ENCODE peak calls at places on chromosomes 2 and 18, in six cellular contexts. One of them, this sample, is unnamed.

GRCh38 chr2:205267323-205267722 is 415.0 kb upstream of the NRP2 start:
- DNase-seq in lung microvascular endothelial cell: no peak
- DNase-seq in foreskin fibroblast: no peak
- DNase-seq in COR-L47: no peak
- DNase-seq in 8988T: no peak
- DNase-seq in EL: no peak
- DNase-seq in this sample: no peak

GRCh38 chr2:226973821-226974220 is 138.0 kb downstream of the RHBDD1 start:
- DNase-seq in lung microvascular endothelial cell: no peak
- DNase-seq in foreskin fibroblast: no peak
- DNase-seq in COR-L47: no peak
- DNase-seq in 8988T: no peak
- DNase-seq in EL: no peak
- DNase-seq in this sample: no peak

GRCh38 chr2:54522624-54523281 is 66.6 kb downstream of the SPTBN1 start:
- DNase-seq in lung microvascular endothelial cell: peak; percentile 55
- DNase-seq in foreskin fibroblast: peak; percentile 32
- DNase-seq in COR-L47: peak; percentile 62
- DNase-seq in 8988T: no peak
- DNase-seq in EL: peak; percentile 63
- DNase-seq in this sample: no peak

GRCh38 chr2:195961873-195962272 is 106.8 kb downstream of the DNAH7 start:
- DNase-seq in lung microvascular endothelial cell: no peak
- DNase-seq in foreskin fibroblast: no peak
- DNase-seq in COR-L47: no peak
- DNase-seq in 8988T: no peak
- DNase-seq in EL: no peak
- DNase-seq in this sample: no peak

GRCh38 chr18:36628435-36629094 is 200.2 kb downstream of the TPGS2 start:
- DNase-seq in lung microvascular endothelial cell: peak; percentile 44
- DNase-seq in foreskin fibroblast: peak; percentile 66
- DNase-seq in COR-L47: no peak
- DNase-seq in 8988T: no peak
- DNase-seq in EL: peak; percentile 73
- DNase-seq in this sample: no peak

GRCh38 chr2:216279459-216279858 is 92.8 kb downstream of the MARCHF4 start:
- DNase-seq in lung microvascular endothelial cell: no peak
- DNase-seq in foreskin fibroblast: no peak
- DNase-seq in COR-L47: no peak
- DNase-seq in 8988T: no peak
- DNase-seq in EL: no peak
- DNase-seq in this sample: no peak

GRCh38 chr2:128949360-128949759 is 630.7 kb upstream of the HS6ST1 start:
- DNase-seq in lung microvascular endothelial cell: no peak
- DNase-seq in foreskin fibroblast: no peak
- DNase-seq in COR-L47: no peak
- DNase-seq in 8988T: no peak
- DNase-seq in EL: no peak
- DNase-seq in this sample: no peak

GRCh38 chr2:9330639-9331270 is 92.6 kb downstream of the ITGB1BP1 start:
- DNase-seq in lung microvascular endothelial cell: no peak
- DNase-seq in foreskin fibroblast: no peak
- DNase-seq in COR-L47: no peak
- DNase-seq in 8988T: no peak
- DNase-seq in EL: no peak
- DNase-seq in this sample: peak; percentile 42

GRCh38 chr2:134228493-134228903 is 25.4 kb upstream of the MGAT5 start:
- DNase-seq in lung microvascular endothelial cell: peak; percentile 33
- DNase-seq in foreskin fibroblast: no peak
- DNase-seq in COR-L47: no peak
- DNase-seq in 8988T: no peak
- DNase-seq in EL: peak; percentile 6
- DNase-seq in this sample: no peak

GRCh38 chr2:146623771-146624170 is 1221.1 kb upstream of the ACVR2A start:
- DNase-seq in lung microvascular endothelial cell: no peak
- DNase-seq in foreskin fibroblast: no peak
- DNase-seq in COR-L47: no peak
- DNase-seq in 8988T: no peak
- DNase-seq in EL: peak; percentile 29
- DNase-seq in this sample: no peak

GRCh38 chr18:26215247-26215970 is 10.8 kb upstream of the TAF4B start:
- DNase-seq in lung microvascular endothelial cell: no peak
- DNase-seq in foreskin fibroblast: no peak
- DNase-seq in COR-L47: no peak
- DNase-seq in 8988T: no peak
- DNase-seq in EL: no peak
- DNase-seq in this sample: no peak

GRCh38 chr2:27316655-27317412 is 6.1 kb downstream of the MPV17 start:
- DNase-seq in lung microvascular endothelial cell: no peak
- DNase-seq in foreskin fibroblast: no peak
- DNase-seq in COR-L47: peak; percentile 89
- DNase-seq in 8988T: no peak
- DNase-seq in EL: no peak
- DNase-seq in this sample: no peak

GRCh38 chr2:66532972-66533868 is 98.3 kb downstream of the MEIS1 start:
- DNase-seq in lung microvascular endothelial cell: no peak
- DNase-seq in foreskin fibroblast: no peak
- DNase-seq in COR-L47: no peak
- DNase-seq in 8988T: no peak
- DNase-seq in EL: no peak
- DNase-seq in this sample: no peak

GRCh38 chr18:14949800-14950415 is 201.9 kb downstream of the ANKRD30B start:
- DNase-seq in lung microvascular endothelial cell: no peak
- DNase-seq in foreskin fibroblast: no peak
- DNase-seq in COR-L47: no peak
- DNase-seq in 8988T: no peak
- DNase-seq in EL: no peak
- DNase-seq in this sample: no peak

GRCh38 chr2:149063177-149063576 is 24.7 kb downstream of the LYPD6B start:
- DNase-seq in lung microvascular endothelial cell: no peak
- DNase-seq in foreskin fibroblast: no peak
- DNase-seq in COR-L47: no peak
- DNase-seq in 8988T: no peak
- DNase-seq in EL: no peak
- DNase-seq in this sample: no peak

GRCh38 chr2:216229488-216229887 is 120.3 kb downstream of the XRCC5 start:
- DNase-seq in lung microvascular endothelial cell: no peak
- DNase-seq in foreskin fibroblast: no peak
- DNase-seq in COR-L47: no peak
- DNase-seq in 8988T: no peak
- DNase-seq in EL: no peak
- DNase-seq in this sample: no peak

GRCh38 chr2:102301867-102302362 is 9.4 kb upstream of the IL1RL1 start:
- DNase-seq in lung microvascular endothelial cell: peak; percentile 17
- DNase-seq in foreskin fibroblast: no peak
- DNase-seq in COR-L47: no peak
- DNase-seq in 8988T: no peak
- DNase-seq in EL: no peak
- DNase-seq in this sample: no peak

GRCh38 chr2:197239434-197239833 is 71.1 kb downstream of the ANKRD44 start:
- DNase-seq in lung microvascular endothelial cell: no peak
- DNase-seq in foreskin fibroblast: no peak
- DNase-seq in COR-L47: no peak
- DNase-seq in 8988T: no peak
- DNase-seq in EL: no peak
- DNase-seq in this sample: no peak

GRCh38 chr2:47076586-47077441 is 78.3 kb downstream of the STPG4 start:
- DNase-seq in lung microvascular endothelial cell: peak; percentile 91
- DNase-seq in foreskin fibroblast: peak; percentile 96
- DNase-seq in COR-L47: no peak
- DNase-seq in 8988T: peak; percentile 92
- DNase-seq in EL: peak; percentile 99
- DNase-seq in this sample: no peak

GRCh38 chr18:11666831-11667230 is 22.2 kb upstream of the GNAL start:
- DNase-seq in lung microvascular endothelial cell: no peak
- DNase-seq in foreskin fibroblast: no peak
- DNase-seq in COR-L47: no peak
- DNase-seq in 8988T: no peak
- DNase-seq in EL: no peak
- DNase-seq in this sample: no peak

GRCh38 chr2:84493494-84493893 is 22.8 kb upstream of the DNAH6 start:
- DNase-seq in lung microvascular endothelial cell: peak; percentile 88
- DNase-seq in foreskin fibroblast: peak; percentile 83
- DNase-seq in COR-L47: no peak
- DNase-seq in 8988T: no peak
- DNase-seq in EL: peak; percentile 96
- DNase-seq in this sample: no peak

GRCh38 chr2:20451761-20452499 is 5.1 kb downstream of the RHOB start:
- DNase-seq in lung microvascular endothelial cell: no peak
- DNase-seq in foreskin fibroblast: no peak
- DNase-seq in COR-L47: no peak
- DNase-seq in 8988T: no peak
- DNase-seq in EL: no peak
- DNase-seq in this sample: no peak

GRCh38 chr2:71609958-71610357 is 156.6 kb downstream of the DYSF start:
- DNase-seq in lung microvascular endothelial cell: peak; percentile 69
- DNase-seq in foreskin fibroblast: no peak
- DNase-seq in COR-L47: peak; percentile 31
- DNase-seq in 8988T: peak; percentile 29
- DNase-seq in EL: peak; percentile 27
- DNase-seq in this sample: no peak

GRCh38 chr2:14616342-14616741 is 16.2 kb upstream of the LRATD1 start:
- DNase-seq in lung microvascular endothelial cell: no peak
- DNase-seq in foreskin fibroblast: no peak
- DNase-seq in COR-L47: no peak
- DNase-seq in 8988T: no peak
- DNase-seq in EL: no peak
- DNase-seq in this sample: no peak

GRCh38 chr2:237026981-237027711 is 58.5 kb upstream of the COPS8 start:
- DNase-seq in lung microvascular endothelial cell: peak; percentile 71
- DNase-seq in foreskin fibroblast: peak; percentile 62
- DNase-seq in COR-L47: no peak
- DNase-seq in 8988T: peak; percentile 41
- DNase-seq in EL: peak; percentile 64
- DNase-seq in this sample: peak; percentile 89

GRCh38 chr2:72270556-72271275 is 123.1 kb upstream of the CYP26B1 start:
- DNase-seq in lung microvascular endothelial cell: no peak
- DNase-seq in foreskin fibroblast: no peak
- DNase-seq in COR-L47: no peak
- DNase-seq in 8988T: no peak
- DNase-seq in EL: no peak
- DNase-seq in this sample: no peak

GRCh38 chr2:234467289-234467688 is 29.6 kb downstream of the ARL4C start:
- DNase-seq in lung microvascular endothelial cell: peak; percentile 27
- DNase-seq in foreskin fibroblast: peak; percentile 71
- DNase-seq in COR-L47: no peak
- DNase-seq in 8988T: no peak
- DNase-seq in EL: peak; percentile 44
- DNase-seq in this sample: no peak

GRCh38 chr2:202249864-202250263 is 11.5 kb upstream of the SUMO1 start:
- DNase-seq in lung microvascular endothelial cell: no peak
- DNase-seq in foreskin fibroblast: no peak
- DNase-seq in COR-L47: no peak
- DNase-seq in 8988T: no peak
- DNase-seq in EL: no peak
- DNase-seq in this sample: no peak

GRCh38 chr2:209426432-209426831 is 2.6 kb downstream of the MAP2 start:
- DNase-seq in lung microvascular endothelial cell: no peak
- DNase-seq in foreskin fibroblast: no peak
- DNase-seq in COR-L47: peak; percentile 23
- DNase-seq in 8988T: no peak
- DNase-seq in EL: peak; percentile 6
- DNase-seq in this sample: no peak